ENCODE peak calls at places on chromosome 5, in seven cellular contexts. R, B, Q, V, K, H and U are unnamed samples.
A peak's percentile ranks its signal among the peaks of the same experiment; 100 is the strongest.

GRCh38 chr5:73822989-73823339 is 197.0 kb downstream of the ARHGEF28 start:
- DNase-seq in V (no peak), R (no peak), Q (no peak), B (peak; percentile 78), H (no peak), K (no peak), U (no peak)

GRCh38 chr5:56490971-56491468 is 257.9 kb upstream of the ANKRD55 start:
- DNase-seq in H (no peak), R (peak; percentile 66), K (no peak), Q (no peak), V (peak; percentile 78), B (peak; percentile 92), U (no peak)

GRCh38 chr5:3121813-3122212 is 370.3 kb upstream of the IRX2 start:
- DNase-seq in B (no peak), K (no peak), R (no peak), Q (no peak), H (no peak), V (peak; percentile 27), U (peak; percentile 33)

GRCh38 chr5:39730011-39730410 is 305.2 kb upstream of the DAB2 start:
- DNase-seq in R (no peak), B (no peak), K (no peak), Q (no peak), V (no peak), H (no peak), U (no peak)

GRCh38 chr5:61228691-61229280 is 66.5 kb upstream of the SMIM15 start:
- DNase-seq in V (no peak), Q (no peak), R (no peak), K (no peak), H (no peak), B (peak; percentile 71), U (no peak)

GRCh38 chr5:30343707-30344106 is 849.8 kb upstream of the CDH6 start:
- DNase-seq in H (no peak), Q (no peak), V (no peak), K (no peak), R (no peak), B (no peak), U (no peak)

GRCh38 chr5:61298580-61298979 is 33.5 kb upstream of the ZSWIM6 start:
- DNase-seq in R (no peak), B (peak; percentile 66), H (no peak), Q (no peak), K (peak; percentile 66), V (no peak), U (no peak)

GRCh38 chr5:1176473-1177391 is 24.7 kb upstream of the SLC6A19 start:
- DNase-seq in K (no peak), R (peak; percentile 26), V (no peak), B (no peak), Q (no peak), H (no peak), U (no peak)

GRCh38 chr5:115262066-115262404 is 642 bp downstream of the PGGT1B start:
- DNase-seq in R (no peak), K (no peak), H (no peak), Q (no peak), B (peak; percentile 39), V (no peak), U (no peak)

GRCh38 chr5:60652206-60652605 is 47.8 kb downstream of the DEPDC1B start:
- DNase-seq in R (no peak), K (peak; percentile 62), Q (peak; percentile 79), H (no peak), B (peak; percentile 92), V (no peak), U (no peak)

GRCh38 chr5:52743970-52744369 is 43.7 kb upstream of the ITGA1 start:
- DNase-seq in B (peak; percentile 37), V (no peak), K (peak; percentile 87), R (no peak), Q (peak; percentile 14), H (no peak), U (no peak)

GRCh38 chr5:36719266-36719665 is 112.9 kb downstream of the SLC1A3 start:
- DNase-seq in H (no peak), K (no peak), B (no peak), R (no peak), V (no peak), Q (no peak), U (no peak)

GRCh38 chr5:32277782-32278181 is 35.0 kb downstream of the MTMR12 start:
- DNase-seq in H (no peak), B (no peak), K (no peak), R (no peak), V (no peak), Q (no peak), U (no peak)

GRCh38 chr5:74020488-74020887 is 394.5 kb downstream of the ARHGEF28 start:
- DNase-seq in V (peak; percentile 69), K (no peak), R (peak; percentile 62), B (no peak), Q (no peak), H (no peak), U (no peak)

GRCh38 chr5:81132381-81132780 is 100.7 kb upstream of the CKMT2 start:
- DNase-seq in R (no peak), K (no peak), B (no peak), Q (no peak), H (no peak), V (no peak), U (no peak)

GRCh38 chr5:158456756-158457155 is 597.8 kb upstream of the CLINT1 start:
- DNase-seq in H (no peak), Q (peak; percentile 74), V (no peak), B (peak; percentile 85), K (peak; percentile 94), R (peak; percentile 38), U (no peak)

GRCh38 chr5:83927140-83927733 is 206.6 kb upstream of the HAPLN1 start:
- DNase-seq in K (peak; percentile 81), R (peak; percentile 35), H (peak; percentile 84), B (peak; percentile 23), Q (no peak), V (peak; percentile 65), U (peak; percentile 83)

GRCh38 chr5:122743231-122743630 is 31.6 kb upstream of the SNX2 start:
- DNase-seq in Q (no peak), B (no peak), K (no peak), V (no peak), H (no peak), R (no peak), U (no peak)

GRCh38 chr5:103402861-103403260 is 144.3 kb downstream of the MACIR start:
- DNase-seq in K (no peak), Q (no peak), V (no peak), R (no peak), H (no peak), B (no peak), U (no peak)

GRCh38 chr5:68305223-68305865 is 89.8 kb downstream of the PIK3R1 start:
- DNase-seq in K (no peak), Q (no peak), R (no peak), H (no peak), B (no peak), V (no peak), U (no peak)

GRCh38 chr5:140356878-140357730 is 2.9 kb upstream of the SLC4A9 start:
- DNase-seq in V (peak; percentile 51), R (peak; percentile 21), B (no peak), Q (no peak), K (no peak), H (no peak), U (no peak)

GRCh38 chr5:151670953-151671636 is 15.6 kb downstream of the SPARC start:
- DNase-seq in H (no peak), B (peak; percentile 66), R (no peak), V (no peak), K (no peak), Q (no peak), U (no peak)

DNA sequence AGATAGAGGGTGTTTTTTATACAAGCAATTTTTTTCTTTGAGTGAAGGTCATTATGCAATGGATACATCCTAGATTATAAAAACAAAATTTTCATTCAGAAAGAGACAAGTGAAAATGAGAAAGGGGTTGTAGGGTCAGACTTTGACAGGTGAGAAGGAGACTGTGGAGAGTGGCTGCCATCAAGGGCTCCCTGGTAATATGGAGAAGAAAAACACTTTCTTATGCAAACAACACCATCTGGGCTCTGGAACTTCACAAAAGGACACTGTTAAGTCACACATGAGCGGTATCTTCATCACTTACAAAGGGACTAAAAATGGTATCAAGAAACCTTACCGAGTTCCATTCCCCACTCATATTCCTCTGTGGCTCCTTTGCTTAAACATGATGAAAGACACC is 23.5 kb downstream of the C7 start:
- DNase-seq in V (no peak), R (no peak), Q (no peak), K (no peak), H (no peak), B (no peak), U (no peak)
- TF ChIP-seq CTCF in V (no peak), R (no peak), Q (no peak), K (no peak), H (no peak), B (no peak), U (no peak)

DNA sequence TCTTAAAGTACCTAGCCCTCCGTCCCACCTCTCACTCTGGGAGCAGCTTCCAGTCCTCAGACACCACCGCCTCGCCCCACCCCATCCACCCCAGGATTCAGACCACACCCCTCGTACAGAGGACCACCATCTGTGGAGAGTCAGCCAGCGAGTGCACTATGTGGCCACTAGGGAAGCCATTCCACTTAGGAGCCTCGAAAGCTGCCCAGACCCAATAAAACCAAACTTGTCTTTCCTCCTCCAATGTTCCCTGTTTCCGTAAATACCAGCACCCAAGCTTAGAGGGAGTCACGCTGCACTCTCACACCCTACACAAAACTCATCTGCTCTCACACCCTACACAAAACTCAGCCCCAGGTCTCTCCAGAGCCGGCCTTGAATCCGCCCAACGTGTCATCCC is 1.9 kb downstream of the GCNT4 start:
- DNase-seq in B (no peak), H (peak; percentile 38), R (no peak), K (no peak), Q (no peak), V (no peak), U (peak; percentile 31)
- TF ChIP-seq CTCF in B (peak; percentile 41), H (no peak), R (no peak), K (peak; percentile 70), Q (peak; percentile 31), V (peak; percentile 8), U (no peak)

DNA sequence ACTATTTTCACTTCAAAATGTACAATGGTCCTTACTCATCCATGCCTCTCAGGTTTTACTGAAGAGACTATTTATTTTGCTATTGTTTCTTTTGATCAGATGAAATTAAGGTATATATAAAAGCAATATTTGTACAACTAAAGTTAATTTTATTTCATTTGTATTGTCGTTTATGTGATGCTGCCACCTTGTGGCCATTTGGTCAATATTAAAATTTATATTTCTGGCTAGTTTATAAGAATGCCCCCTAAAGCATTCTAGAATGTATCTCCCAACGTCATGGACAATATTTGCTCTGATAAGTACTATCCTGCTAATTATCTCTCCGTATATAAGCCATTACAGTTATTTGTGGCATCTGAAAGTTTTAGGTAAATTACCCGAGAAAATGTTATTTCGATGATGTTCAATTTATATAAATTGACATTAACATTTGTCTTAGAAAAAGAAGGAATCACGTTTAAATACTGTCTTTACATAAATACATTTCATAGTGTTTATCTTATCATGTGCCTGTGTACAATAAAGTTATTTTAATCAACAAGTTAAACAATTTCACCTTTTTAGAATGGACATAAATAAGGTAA is 680.0 kb downstream of the TAF11L14 start:
- DNase-seq in Q (no peak), V (no peak), H (no peak), K (no peak), R (no peak), B (no peak), U (peak; percentile 16)
- TF ChIP-seq CTCF in Q (peak; percentile 35), V (peak; percentile 54), H (peak; percentile 93), K (peak; percentile 34), R (peak; percentile 21), B (peak; percentile 34), U (peak; percentile 73)

GRCh38 chr5:5359623-5360022 is 62.9 kb upstream of the ICE1 start:
- DNase-seq in K (no peak), B (no peak), R (no peak), H (no peak), Q (no peak), V (no peak), U (no peak)
- TF ChIP-seq CTCF in K (no peak), B (no peak), R (no peak), H (no peak), Q (no peak), V (no peak), U (no peak)

GRCh38 chr5:9513825-9514224 is 32.0 kb downstream of the SEMA5A start:
- DNase-seq in H (no peak), V (no peak), K (peak; percentile 40), B (no peak), R (no peak), Q (no peak), U (no peak)
- TF ChIP-seq CTCF in H (peak; percentile 24), V (no peak), K (peak; percentile 78), B (no peak), R (no peak), Q (peak; percentile 56), U (peak; percentile 10)